ENCODE peak calls at places on chromosome 11, in ten cellular contexts. G is activated CD8-positive, alpha-beta T cell treated with anti-CD3 and anti-CD28 coated beads for 36 hours; E is amniotic stem cell; L is astrocyte of the hippocampus; A is Ammon's horn; Z is pulmonary artery endothelial cell; I is mesenchymal stem cell; C is NCI-H1105 treated with DMSO at 0.1 percent for 48 hours; W is AG04449; D is EL. R is an unnamed sample.

GRCh38 chr11:93559681-93560080 is 16.5 kb upstream of the SMCO4 start:
- DNase-seq in G (no peak), I (no peak), C (no peak), Z (no peak), E (no peak), W (no peak), L (no peak), D (no peak), A (no peak), R (no peak)

GRCh38 chr11:47278058-47278457 is 8.1 kb downstream of the MADD start:
- DNase-seq in W (no peak), E (no peak), A (no peak), I (no peak), Z (no peak), L (no peak), D (no peak), G (no peak), C (no peak), R (no peak)

GRCh38 chr11:124757320-124757719 is 4.8 kb downstream of the ESAM start:
- DNase-seq in Z (no peak), C (no peak), A (no peak), G (no peak), I (no peak), E (no peak), D (no peak), L (no peak), W (no peak), R (no peak)

GRCh38 chr11:43404836-43405479 is 46.2 kb downstream of the TTC17 start:
- DNase-seq in I (no peak), C (no peak), L (no peak), G (no peak), Z (no peak), D (no peak), E (no peak), W (no peak), A (no peak), R (no peak)

GRCh38 chr11:47257518-47258316 is at the start of gene NR1H3:
- DNase-seq in L (peak), I (peak), A (peak), Z (no peak), W (no peak), C (peak), D (peak), E (no peak), G (no peak), R (no peak)

GRCh38 chr11:69865707-69866106 is 46.5 kb upstream of the FGF3 start:
- DNase-seq in E (no peak), A (no peak), D (no peak), G (no peak), Z (no peak), C (no peak), L (no peak), W (no peak), I (no peak), R (no peak)

GRCh38 chr11:66967670-66968425 is 7.3 kb upstream of the C11orf86 start:
- DNase-seq in Z (no peak), C (no peak), A (no peak), D (peak), I (peak), W (no peak), L (no peak), E (no peak), G (no peak), R (no peak)

GRCh38 chr11:112539165-112539564 is 278.5 kb upstream of the PLET1 start:
- DNase-seq in G (no peak), E (no peak), W (no peak), I (no peak), C (no peak), L (no peak), D (no peak), A (no peak), Z (no peak), R (no peak)

GRCh38 chr11:86718553-86718952 is 46.1 kb upstream of the ME3 start:
- DNase-seq in W (no peak), G (no peak), Z (no peak), A (no peak), D (no peak), E (no peak), I (no peak), C (no peak), L (no peak), R (no peak)

GRCh38 chr11:68049509-68050370 is 10.9 kb downstream of the TCIRG1 start:
- DNase-seq in C (no peak), Z (no peak), I (no peak), E (no peak), D (no peak), L (peak), W (no peak), G (no peak), A (no peak), R (no peak)